ENCODE peak calls at places on chromosomes 16 and 17, in five cellular contexts. One of them, this sample, is unnamed. For H3K27me3 and H3K4me1, the result is how much of the 10 kb centered on the place peaks cover.

GRCh38 chr17:57898487-57899311 is 48.9 kb upstream of the MRPS23 start:
- DNase-seq in Panc1: no peak
- DNase-seq in H1: peak
- DNase-seq in endothelial cell of umbilical vein: no peak
- DNase-seq in prostate gland: peak
- DNase-seq in this sample: no peak

GRCh38 chr16:89722392-89723278 is 1.3 kb downstream of the ZNF276 start:
- DNase-seq in Panc1: no peak
- DNase-seq in prostate gland: peak
- DNase-seq in endothelial cell of umbilical vein: peak
- DNase-seq in H1: peak
- DNase-seq in this sample: no peak

GRCh38 chr16:67672739-67673662 is 6.4 kb downstream of the C16orf86 start:
- DNase-seq in endothelial cell of umbilical vein: peak
- DNase-seq in H1: peak
- DNase-seq in prostate gland: peak
- DNase-seq in Panc1: peak
- DNase-seq in this sample: peak

GRCh38 chr17:57578608-57578990 is 166.5 kb downstream of the CCDC182 start:
- DNase-seq in prostate gland: no peak
- DNase-seq in Panc1: no peak
- DNase-seq in endothelial cell of umbilical vein: no peak
- DNase-seq in H1: no peak
- DNase-seq in this sample: no peak

GRCh38 chr17:73347355-73347754 is 35.6 kb upstream of the CDC42EP4 start:
- DNase-seq in endothelial cell of umbilical vein: peak
- DNase-seq in Panc1: no peak
- DNase-seq in prostate gland: no peak
- DNase-seq in H1: no peak
- DNase-seq in this sample: no peak

GRCh38 chr16:58348986-58349385 is 43.3 kb upstream of the GINS3 start:
- DNase-seq in H1: no peak
- DNase-seq in Panc1: no peak
- DNase-seq in prostate gland: no peak
- DNase-seq in endothelial cell of umbilical vein: no peak
- DNase-seq in this sample: no peak

GRCh38 chr17:31274252-31274651 is 22.8 kb downstream of the OMG start:
- DNase-seq in endothelial cell of umbilical vein: peak
- DNase-seq in H1: no peak
- DNase-seq in Panc1: no peak
- DNase-seq in prostate gland: peak
- DNase-seq in this sample: no peak

GRCh38 chr17:70313450-70313849 is 144.1 kb downstream of the KCNJ2 start:
- DNase-seq in prostate gland: no peak
- DNase-seq in H1: no peak
- DNase-seq in endothelial cell of umbilical vein: no peak
- DNase-seq in Panc1: no peak
- DNase-seq in this sample: no peak

GRCh38 chr17:57257213-57257873 is 1.0 kb downstream of the MSI2 start:
- DNase-seq in Panc1: no peak
- DNase-seq in H1: peak
- DNase-seq in endothelial cell of umbilical vein: peak
- DNase-seq in prostate gland: peak
- DNase-seq in this sample: no peak

GRCh38 chr17:80510772-80511171 is 33.9 kb upstream of the RPTOR start:
- DNase-seq in H1: no peak
- DNase-seq in Panc1: no peak
- DNase-seq in endothelial cell of umbilical vein: no peak
- DNase-seq in prostate gland: no peak
- DNase-seq in this sample: no peak

GRCh38 chr16:31460582-31461002 is 1.3 kb downstream of the ARMC5 start:
- DNase-seq in endothelial cell of umbilical vein: peak
- DNase-seq in prostate gland: no peak
- DNase-seq in H1: no peak
- DNase-seq in Panc1: no peak
- DNase-seq in this sample: no peak

GRCh38 chr17:27577124-27577761 is 53.7 kb upstream of the LGALS9 start:
- DNase-seq in endothelial cell of umbilical vein: peak
- DNase-seq in H1: peak
- DNase-seq in Panc1: no peak
- DNase-seq in prostate gland: no peak
- DNase-seq in this sample: no peak

GRCh38 chr17:6269474-6269873 is 165.4 kb downstream of the AIPL1 start:
- DNase-seq in H1: peak
- DNase-seq in Panc1: no peak
- DNase-seq in endothelial cell of umbilical vein: peak
- DNase-seq in prostate gland: no peak
- DNase-seq in this sample: no peak

GRCh38 chr17:59366773-59367656 is 35.6 kb downstream of the YPEL2 start:
- DNase-seq in H1: no peak
- DNase-seq in prostate gland: peak
- DNase-seq in Panc1: no peak
- DNase-seq in endothelial cell of umbilical vein: peak
- DNase-seq in this sample: peak

GRCh38 chr17:36645358-36645757 is 44.0 kb downstream of the MRM1 start:
- DNase-seq in H1: no peak
- DNase-seq in prostate gland: no peak
- DNase-seq in Panc1: no peak
- DNase-seq in endothelial cell of umbilical vein: no peak
- DNase-seq in this sample: no peak
- H3K27me3 ChIP-seq in H1: under half
- H3K27me3 ChIP-seq in prostate gland: under half
- H3K27me3 ChIP-seq in Panc1: under half
- H3K27me3 ChIP-seq in endothelial cell of umbilical vein: half or more
- H3K27me3 ChIP-seq in this sample: under half

GRCh38 chr17:4808378-4808767 is 1.4 kb downstream of the PLD2 start:
- DNase-seq in endothelial cell of umbilical vein: no peak
- DNase-seq in H1: no peak
- DNase-seq in prostate gland: peak
- DNase-seq in Panc1: no peak
- DNase-seq in this sample: peak
- TF ChIP-seq POLR2AphosphoS5 in endothelial cell of umbilical vein: no peak
- TF ChIP-seq POLR2AphosphoS5 in H1: no peak
- TF ChIP-seq POLR2AphosphoS5 in prostate gland: peak
- TF ChIP-seq POLR2AphosphoS5 in Panc1: no peak
- TF ChIP-seq POLR2AphosphoS5 in this sample: no peak

GRCh38 chr16:55082594-55082982 is 151.9 kb downstream of the IRX5 start:
- DNase-seq in Panc1: no peak
- DNase-seq in prostate gland: no peak
- DNase-seq in endothelial cell of umbilical vein: no peak
- DNase-seq in H1: no peak
- DNase-seq in this sample: no peak
- H3K4me1 ChIP-seq in Panc1: under half
- H3K4me1 ChIP-seq in prostate gland: under half
- H3K4me1 ChIP-seq in endothelial cell of umbilical vein: under half
- H3K4me1 ChIP-seq in H1: under half
- H3K4me1 ChIP-seq in this sample: under half

DNA sequence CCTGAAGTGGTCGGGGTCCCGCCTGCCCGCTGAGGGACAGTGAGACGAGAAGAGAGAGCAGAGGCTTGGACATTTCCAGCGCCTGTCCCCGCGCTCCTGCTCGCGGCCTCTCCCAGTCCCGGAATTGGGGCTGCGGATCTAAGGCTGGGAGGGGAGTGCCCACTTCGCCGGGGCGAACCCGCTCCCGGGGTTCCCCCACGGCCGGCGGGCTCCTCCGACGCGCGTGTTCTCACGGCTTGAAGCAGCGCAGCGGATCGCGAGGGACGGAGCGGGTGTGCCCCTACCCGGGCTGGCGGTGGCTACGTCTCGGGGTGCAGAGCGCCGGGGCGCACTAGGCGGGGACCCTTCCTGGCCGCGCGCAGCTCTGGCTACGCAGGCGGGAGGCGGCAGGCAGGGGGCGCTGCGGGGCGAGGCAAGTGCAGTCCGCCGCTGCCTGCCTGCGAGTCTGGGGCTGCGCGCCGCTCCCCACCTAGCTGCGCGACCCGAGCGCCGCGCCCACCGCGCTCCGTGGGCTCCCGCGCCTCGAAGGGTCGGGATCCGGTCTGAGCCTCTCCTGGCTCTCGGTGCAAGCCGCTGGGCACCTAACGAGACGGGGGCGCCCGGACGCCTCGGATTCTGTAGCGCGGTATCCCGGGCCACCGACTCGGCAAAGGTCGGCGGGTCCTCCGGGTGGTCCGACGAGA is 1.2 kb downstream of the NGFR start:
- DNase-seq in prostate gland: peak
- DNase-seq in endothelial cell of umbilical vein: peak
- DNase-seq in H1: peak
- DNase-seq in Panc1: no peak
- DNase-seq in this sample: no peak
- H3K27me3 ChIP-seq in prostate gland: under half
- H3K27me3 ChIP-seq in endothelial cell of umbilical vein: half or more
- H3K27me3 ChIP-seq in H1: under half
- H3K27me3 ChIP-seq in Panc1: under half
- H3K27me3 ChIP-seq in this sample: under half

DNA sequence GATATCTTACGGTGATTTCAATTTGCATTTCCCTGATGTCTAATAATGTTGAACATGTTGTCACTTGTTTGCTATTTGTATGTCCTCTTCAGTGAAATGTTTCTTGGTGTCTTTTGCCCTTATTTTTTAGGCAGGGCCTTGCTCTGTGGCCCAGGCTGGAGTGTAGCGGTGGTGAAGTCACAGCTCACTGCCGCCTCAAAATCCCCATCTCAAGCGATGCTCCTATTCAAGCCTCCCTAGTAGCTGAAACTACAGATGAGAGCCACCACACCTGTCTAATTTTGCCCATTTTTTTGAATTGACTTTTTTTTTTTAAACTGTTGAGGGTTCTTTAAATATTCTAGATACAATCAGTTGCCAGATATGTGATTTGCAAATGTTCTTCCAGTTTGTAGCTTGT is 8.3 kb downstream of the UBE2G1 start:
- DNase-seq in Panc1: no peak
- DNase-seq in H1: no peak
- DNase-seq in prostate gland: no peak
- DNase-seq in endothelial cell of umbilical vein: no peak
- DNase-seq in this sample: no peak
- TF ChIP-seq POLR2AphosphoS5 in Panc1: no peak
- TF ChIP-seq POLR2AphosphoS5 in H1: no peak
- TF ChIP-seq POLR2AphosphoS5 in prostate gland: no peak
- TF ChIP-seq POLR2AphosphoS5 in endothelial cell of umbilical vein: no peak
- TF ChIP-seq POLR2AphosphoS5 in this sample: no peak